ENCODE peak calls at places on chromosomes 7 and 10, in nine cellular contexts. H is GM23338, V is fibroblast of mammary gland, P is spleen, G is HL-60, R is IMR-90, J is astrocyte of the spinal cord, M is HFFc6, B is GM12865. T is an unnamed sample.

GRCh38 chr10:60536529-60537114 is 146.9 kb upstream of the ANK3 start:
- DNase-seq in H (no peak), V (peak), P (no peak), G (no peak), R (peak), J (peak), M (peak), B (no peak), T (no peak)

GRCh38 chr7:106010331-106010730 is 47.3 kb downstream of the CDHR3 start:
- DNase-seq in H (no peak), V (peak), P (no peak), G (no peak), R (no peak), J (peak), M (no peak), B (no peak), T (no peak)

GRCh38 chr7:27462575-27463270 is 200.0 kb downstream of the HIBADH start:
- DNase-seq in H (no peak), V (peak), P (no peak), G (no peak), R (peak), J (peak), M (no peak), B (no peak), T (no peak)

GRCh38 chr10:83127942-83128575 is 1011.2 kb upstream of the GHITM start:
- DNase-seq in H (no peak), V (no peak), P (no peak), G (no peak), R (no peak), J (peak), M (no peak), B (no peak), T (no peak)

GRCh38 chr7:2512179-2512644 is 7.4 kb upstream of the LFNG start:
- DNase-seq in H (no peak), V (no peak), P (no peak), G (no peak), R (no peak), J (no peak), M (no peak), B (peak), T (peak)

GRCh38 chr7:2514473-2515423 is 4.8 kb upstream of the LFNG start:
- DNase-seq in H (no peak), V (no peak), P (no peak), G (no peak), R (no peak), J (no peak), M (no peak), B (no peak), T (no peak)

GRCh38 chr7:2622869-2623697 is 8.7 kb upstream of the TTYH3 start:
- DNase-seq in H (no peak), V (no peak), P (peak), G (no peak), R (no peak), J (no peak), M (no peak), B (no peak), T (peak)

GRCh38 chr7:111919690-111920179 is 286.5 kb downstream of the DOCK4 start:
- DNase-seq in H (no peak), V (peak), P (no peak), G (no peak), R (peak), J (peak), M (peak), B (no peak), T (no peak)

GRCh38 chr7:129370812-129371211 is 63.4 kb upstream of the STRIP2 start:
- DNase-seq in H (peak), V (no peak), P (no peak), G (no peak), R (peak), J (no peak), M (no peak), B (peak), T (no peak)

GRCh38 chr7:33724201-33724600 is 181.1 kb upstream of the BMPER start:
- DNase-seq in H (no peak), V (no peak), P (no peak), G (no peak), R (no peak), J (no peak), M (no peak), B (no peak), T (no peak)

GRCh38 chr7:517848-518629 is 1.6 kb downstream of the PDGFA start:
- DNase-seq in H (peak), V (peak), P (no peak), G (no peak), R (peak), J (peak), M (peak), B (peak), T (peak)

DNA sequence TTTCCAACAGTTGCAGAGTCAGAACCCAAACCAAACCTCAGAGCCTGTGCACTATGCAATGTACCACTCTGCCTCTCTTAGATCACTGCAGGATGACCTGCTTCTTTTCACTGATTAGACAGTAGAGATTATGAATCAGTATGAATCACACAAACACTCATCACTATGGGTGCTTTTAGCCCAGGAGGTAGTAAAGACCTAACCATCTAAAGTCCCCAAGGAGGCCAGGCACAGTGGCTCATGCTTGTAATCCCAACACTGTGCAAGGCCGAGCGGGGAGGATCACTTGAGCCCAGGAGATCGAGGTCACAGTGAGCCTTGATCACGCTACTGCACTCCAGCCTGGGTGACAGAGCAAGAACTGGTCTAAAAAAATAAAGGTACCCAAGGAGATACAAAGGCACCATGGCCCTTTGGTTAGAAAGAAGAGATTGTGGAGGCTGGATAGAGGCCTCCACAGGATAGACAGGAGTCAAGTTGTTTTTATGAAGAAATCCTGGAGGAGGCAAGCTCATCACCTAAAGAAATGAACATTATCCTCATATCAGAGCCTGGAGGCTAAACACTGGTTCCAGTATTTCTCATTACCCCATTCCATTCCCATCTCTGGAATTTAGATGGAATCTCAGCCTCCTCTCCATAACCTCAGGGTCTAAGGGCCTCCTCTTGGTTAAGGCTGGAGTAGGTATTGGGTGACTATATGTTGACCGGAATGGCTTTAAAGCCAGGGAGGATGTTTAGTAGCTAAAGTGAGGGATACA is 12.9 kb downstream of the SEC31B start:
- DNase-seq in H (no peak), V (peak), P (no peak), G (no peak), R (peak), J (peak), M (peak), B (no peak), T (no peak)
- TF ChIP-seq CTCF in H (no peak), V (no peak), P (no peak), G (no peak), R (no peak), J (no peak), M (no peak), B (no peak), T (no peak)

GRCh38 chr7:143388491-143389101 is 7.5 kb downstream of the ZYX start:
- DNase-seq in H (peak), V (no peak), P (no peak), G (no peak), R (no peak), J (no peak), M (no peak), B (no peak), T (peak)
- TF ChIP-seq CTCF in H (peak), V (no peak), P (no peak), G (no peak), R (no peak), J (no peak), M (peak), B (no peak), T (no peak)

GRCh38 chr10:35262436-35262835 is 73.9 kb upstream of the CCNY start:
- DNase-seq in H (no peak), V (peak), P (no peak), G (no peak), R (peak), J (no peak), M (no peak), B (no peak), T (no peak)

GRCh38 chr10:35251373-35252100 is 84.8 kb upstream of the CCNY start:
- DNase-seq in H (no peak), V (no peak), P (no peak), G (no peak), R (no peak), J (no peak), M (no peak), B (no peak), T (no peak)

GRCh38 chr10:35259769-35260397 is 76.4 kb upstream of the CCNY start:
- DNase-seq in H (no peak), V (peak), P (no peak), G (no peak), R (peak), J (peak), M (peak), B (no peak), T (no peak)

DNA sequence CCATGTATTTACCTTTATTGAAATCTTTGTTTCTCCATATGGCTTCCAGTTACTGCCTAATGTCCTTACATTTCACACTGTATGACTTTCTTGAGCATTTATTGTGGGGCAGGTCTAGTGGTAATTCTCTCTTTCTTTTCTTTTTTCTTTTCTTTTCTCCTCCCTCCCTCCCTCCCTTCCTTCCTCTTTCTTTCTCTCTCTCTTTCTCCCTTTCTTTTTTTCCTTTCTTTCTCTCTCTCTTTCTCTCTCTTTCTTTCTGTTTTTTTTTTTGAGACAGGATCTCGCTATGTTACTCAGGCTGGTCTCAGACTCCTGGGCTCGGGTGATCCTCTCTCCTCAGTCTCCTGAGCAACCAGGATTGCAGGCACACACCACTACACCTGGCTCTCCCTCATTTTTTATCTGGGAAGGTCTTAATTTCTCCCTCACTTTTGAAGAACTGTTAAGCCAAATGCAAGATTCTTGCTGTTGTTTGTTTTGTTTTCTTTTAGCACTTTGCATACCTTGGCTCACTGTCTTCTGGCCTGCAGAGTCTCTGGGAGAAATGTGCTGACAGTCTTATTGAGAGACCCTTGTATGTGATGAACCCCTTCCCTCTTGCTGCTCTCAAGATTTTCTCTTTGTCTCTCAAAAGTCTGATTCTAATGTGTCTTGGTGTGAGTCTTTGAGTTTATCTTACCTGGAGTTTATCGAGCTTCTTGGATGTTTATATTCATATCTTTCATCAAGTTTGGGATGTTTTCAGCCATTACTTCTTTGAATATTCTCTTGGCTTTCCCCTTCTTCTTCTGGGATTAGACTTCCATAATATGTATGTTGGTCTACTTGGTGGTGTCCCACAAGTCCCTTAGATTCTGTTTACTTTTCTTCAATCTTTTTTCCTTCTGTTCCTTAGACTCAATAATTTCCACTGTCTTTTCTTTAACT is 79.0 kb upstream of the CCNY start:
- DNase-seq in H (no peak), V (no peak), P (no peak), G (no peak), R (no peak), J (no peak), M (no peak), B (no peak), T (no peak)
- TF ChIP-seq CTCF in H (no peak), V (no peak), P (no peak), G (no peak), R (no peak), J (no peak), M (no peak), B (no peak), T (no peak)

DNA sequence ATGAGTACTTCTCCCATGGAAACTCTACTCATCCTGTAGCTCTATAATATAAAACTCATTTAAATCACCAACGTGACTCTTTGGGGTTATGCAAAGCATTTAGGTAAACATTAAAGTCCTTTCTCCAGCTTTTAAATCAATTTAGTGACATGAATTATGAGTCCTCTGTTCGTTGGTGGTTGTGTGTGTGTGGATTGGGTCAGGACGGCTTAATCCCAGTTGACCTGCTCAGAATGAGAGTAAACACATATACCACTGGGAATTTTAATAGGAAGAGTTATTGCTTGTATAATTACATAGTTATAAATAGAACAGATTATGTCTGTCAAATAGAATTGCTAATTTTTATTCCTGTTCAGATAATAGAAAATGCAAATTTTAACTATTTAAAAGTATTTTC is 30.7 kb upstream of the ADCY1 start:
- DNase-seq in H (no peak), V (no peak), P (no peak), G (no peak), R (no peak), J (no peak), M (no peak), B (no peak), T (no peak)
- TF ChIP-seq CTCF in H (no peak), V (no peak), P (no peak), G (no peak), R (no peak), J (no peak), M (no peak), B (no peak), T (no peak)

GRCh38 chr10:69498711-69499471 is 47.6 kb downstream of the TSPAN15 start:
- DNase-seq in H (no peak), V (no peak), P (peak), G (no peak), R (no peak), J (no peak), M (peak), B (no peak), T (peak)
- TF ChIP-seq CTCF in H (no peak), V (no peak), P (no peak), G (no peak), R (no peak), J (no peak), M (no peak), B (no peak), T (no peak)